ENCODE peak calls at places on chromosomes 5 and 9, in ten cellular contexts. One of them, this sample, is unnamed.

GRCh38 chr5:169304175-169304574 is 3.2 kb upstream of the SLIT3 start:
- DNase-seq in glutamatergic neuron: no peak
- DNase-seq in nephron progenitor cell: no peak
- DNase-seq in stomach: no peak
- DNase-seq in fibroblast of mammary gland: no peak
- DNase-seq in BJ: no peak
- DNase-seq in spleen: no peak
- DNase-seq in endothelial cell: no peak
- DNase-seq in ovary: no peak
- DNase-seq in AG04450: no peak
- DNase-seq in this sample: no peak

GRCh38 chr5:172594867-172595466 is 46.1 kb upstream of the NEURL1B start:
- DNase-seq in BJ: no peak
- DNase-seq in ovary: no peak
- DNase-seq in endothelial cell: no peak
- DNase-seq in glutamatergic neuron: no peak
- DNase-seq in spleen: no peak
- DNase-seq in nephron progenitor cell: no peak
- DNase-seq in AG04450: no peak
- DNase-seq in stomach: no peak
- DNase-seq in fibroblast of mammary gland: no peak
- DNase-seq in this sample: no peak

GRCh38 chr9:27183701-27184100 is 74.7 kb downstream of the TEK start:
- DNase-seq in AG04450: no peak
- DNase-seq in spleen: no peak
- DNase-seq in BJ: no peak
- DNase-seq in endothelial cell: no peak
- DNase-seq in ovary: no peak
- DNase-seq in nephron progenitor cell: no peak
- DNase-seq in stomach: peak
- DNase-seq in glutamatergic neuron: no peak
- DNase-seq in fibroblast of mammary gland: peak
- DNase-seq in this sample: no peak

GRCh38 chr9:16773617-16774016 is 96.9 kb downstream of the BNC2 start:
- DNase-seq in glutamatergic neuron: no peak
- DNase-seq in AG04450: no peak
- DNase-seq in fibroblast of mammary gland: no peak
- DNase-seq in ovary: no peak
- DNase-seq in endothelial cell: no peak
- DNase-seq in nephron progenitor cell: no peak
- DNase-seq in BJ: no peak
- DNase-seq in spleen: no peak
- DNase-seq in stomach: no peak
- DNase-seq in this sample: no peak

GRCh38 chr5:4831325-4831724 is 308.8 kb upstream of the ADAMTS16 start:
- DNase-seq in spleen: no peak
- DNase-seq in endothelial cell: no peak
- DNase-seq in nephron progenitor cell: no peak
- DNase-seq in fibroblast of mammary gland: no peak
- DNase-seq in BJ: no peak
- DNase-seq in stomach: no peak
- DNase-seq in ovary: no peak
- DNase-seq in AG04450: no peak
- DNase-seq in glutamatergic neuron: no peak
- DNase-seq in this sample: no peak

GRCh38 chr9:19988281-19988680 is 199.4 kb upstream of the SLC24A2 start:
- DNase-seq in ovary: no peak
- DNase-seq in fibroblast of mammary gland: no peak
- DNase-seq in spleen: no peak
- DNase-seq in AG04450: no peak
- DNase-seq in endothelial cell: no peak
- DNase-seq in glutamatergic neuron: no peak
- DNase-seq in BJ: no peak
- DNase-seq in stomach: no peak
- DNase-seq in nephron progenitor cell: no peak
- DNase-seq in this sample: no peak

GRCh38 chr9:4152876-4153275 is 147.0 kb downstream of the GLIS3 start:
- DNase-seq in fibroblast of mammary gland: no peak
- DNase-seq in BJ: no peak
- DNase-seq in spleen: no peak
- DNase-seq in endothelial cell: no peak
- DNase-seq in ovary: no peak
- DNase-seq in nephron progenitor cell: no peak
- DNase-seq in glutamatergic neuron: no peak
- DNase-seq in stomach: no peak
- DNase-seq in AG04450: no peak
- DNase-seq in this sample: no peak

GRCh38 chr9:130172161-130172857 is at the start of gene NCS1:
- DNase-seq in ovary: peak
- DNase-seq in fibroblast of mammary gland: peak
- DNase-seq in nephron progenitor cell: peak
- DNase-seq in glutamatergic neuron: peak
- DNase-seq in AG04450: no peak
- DNase-seq in endothelial cell: peak
- DNase-seq in spleen: no peak
- DNase-seq in BJ: no peak
- DNase-seq in stomach: peak
- DNase-seq in this sample: peak

GRCh38 chr9:91151014-91151740 is 210.5 kb downstream of the AUH start:
- DNase-seq in nephron progenitor cell: no peak
- DNase-seq in glutamatergic neuron: no peak
- DNase-seq in stomach: no peak
- DNase-seq in endothelial cell: no peak
- DNase-seq in fibroblast of mammary gland: peak
- DNase-seq in ovary: no peak
- DNase-seq in BJ: peak
- DNase-seq in spleen: no peak
- DNase-seq in AG04450: no peak
- DNase-seq in this sample: no peak

GRCh38 chr9:135130266-135130976 is 43.0 kb downstream of the OLFM1 start:
- DNase-seq in fibroblast of mammary gland: no peak
- DNase-seq in ovary: no peak
- DNase-seq in nephron progenitor cell: no peak
- DNase-seq in endothelial cell: no peak
- DNase-seq in BJ: no peak
- DNase-seq in spleen: no peak
- DNase-seq in glutamatergic neuron: no peak
- DNase-seq in AG04450: no peak
- DNase-seq in stomach: peak
- DNase-seq in this sample: peak

GRCh38 chr9:21696411-21696865 is 106.0 kb upstream of the MTAP start:
- DNase-seq in glutamatergic neuron: no peak
- DNase-seq in BJ: no peak
- DNase-seq in spleen: no peak
- DNase-seq in fibroblast of mammary gland: no peak
- DNase-seq in stomach: no peak
- DNase-seq in AG04450: no peak
- DNase-seq in endothelial cell: no peak
- DNase-seq in nephron progenitor cell: no peak
- DNase-seq in ovary: no peak
- DNase-seq in this sample: no peak

GRCh38 chr5:128838631-128839030 is 126.7 kb upstream of the SLC27A6 start:
- DNase-seq in endothelial cell: no peak
- DNase-seq in nephron progenitor cell: no peak
- DNase-seq in stomach: no peak
- DNase-seq in ovary: no peak
- DNase-seq in BJ: no peak
- DNase-seq in fibroblast of mammary gland: no peak
- DNase-seq in glutamatergic neuron: no peak
- DNase-seq in spleen: no peak
- DNase-seq in AG04450: no peak
- DNase-seq in this sample: no peak

GRCh38 chr5:128844354-128844923 is 120.8 kb upstream of the SLC27A6 start:
- DNase-seq in AG04450: no peak
- DNase-seq in ovary: no peak
- DNase-seq in spleen: no peak
- DNase-seq in stomach: no peak
- DNase-seq in glutamatergic neuron: no peak
- DNase-seq in BJ: no peak
- DNase-seq in nephron progenitor cell: no peak
- DNase-seq in endothelial cell: no peak
- DNase-seq in fibroblast of mammary gland: peak
- DNase-seq in this sample: no peak

GRCh38 chr5:128836571-128836970 is 128.7 kb upstream of the SLC27A6 start:
- DNase-seq in stomach: no peak
- DNase-seq in AG04450: no peak
- DNase-seq in endothelial cell: no peak
- DNase-seq in glutamatergic neuron: no peak
- DNase-seq in nephron progenitor cell: no peak
- DNase-seq in spleen: no peak
- DNase-seq in ovary: no peak
- DNase-seq in BJ: no peak
- DNase-seq in fibroblast of mammary gland: no peak
- DNase-seq in this sample: no peak

DNA sequence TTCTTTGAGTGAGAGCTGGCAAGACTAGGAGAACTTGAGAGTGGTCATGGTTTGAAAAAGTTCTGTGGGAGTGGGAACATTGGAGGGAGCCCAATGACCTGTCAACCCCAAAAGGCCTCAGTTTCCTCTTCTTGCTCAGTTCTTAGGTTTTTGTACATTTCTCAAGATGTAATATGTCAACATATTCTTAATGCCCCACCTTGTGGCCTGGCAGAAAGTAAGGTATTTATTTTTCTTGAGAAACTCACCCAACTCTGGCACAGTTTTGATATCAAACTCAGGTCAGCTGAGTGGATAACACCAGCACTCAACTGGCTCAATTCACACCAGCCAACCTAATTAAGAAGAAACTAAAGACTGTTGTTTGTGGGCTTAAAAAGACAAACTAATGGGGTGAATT is 123.0 kb upstream of the SLC27A6 start:
- DNase-seq in AG04450: no peak
- DNase-seq in spleen: no peak
- DNase-seq in BJ: no peak
- DNase-seq in fibroblast of mammary gland: no peak
- DNase-seq in endothelial cell: no peak
- DNase-seq in ovary: no peak
- DNase-seq in glutamatergic neuron: no peak
- DNase-seq in stomach: no peak
- DNase-seq in nephron progenitor cell: no peak
- DNase-seq in this sample: peak
- TF ChIP-seq CTCF in AG04450: no peak
- TF ChIP-seq CTCF in spleen: no peak
- TF ChIP-seq CTCF in BJ: no peak
- TF ChIP-seq CTCF in fibroblast of mammary gland: no peak
- TF ChIP-seq CTCF in endothelial cell: no peak
- TF ChIP-seq CTCF in ovary: no peak
- TF ChIP-seq CTCF in glutamatergic neuron: no peak
- TF ChIP-seq CTCF in stomach: no peak
- TF ChIP-seq CTCF in nephron progenitor cell: no peak
- TF ChIP-seq CTCF in this sample: peak

DNA sequence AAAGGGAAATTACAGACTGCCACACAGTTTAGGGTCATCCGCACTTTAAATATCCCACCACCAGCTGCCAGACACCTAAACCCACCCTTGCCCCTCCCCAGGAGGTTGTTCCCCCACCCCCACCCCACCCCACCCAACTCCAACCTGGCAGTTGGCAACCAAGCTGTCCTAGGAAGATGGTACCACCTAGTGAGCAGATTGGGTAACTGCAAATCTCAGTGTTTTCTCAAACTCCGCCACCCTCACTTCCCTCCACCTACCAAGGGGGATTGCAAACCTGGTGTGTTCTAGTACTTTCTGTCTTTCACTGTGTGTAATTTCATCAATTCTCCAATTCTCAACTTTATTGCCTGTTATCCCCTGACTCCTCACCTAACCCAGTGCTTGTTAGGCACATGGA is 323.8 kb upstream of the IRX2 start:
- DNase-seq in fibroblast of mammary gland: no peak
- DNase-seq in nephron progenitor cell: no peak
- DNase-seq in glutamatergic neuron: no peak
- DNase-seq in endothelial cell: no peak
- DNase-seq in AG04450: no peak
- DNase-seq in BJ: no peak
- DNase-seq in stomach: no peak
- DNase-seq in spleen: no peak
- DNase-seq in ovary: no peak
- DNase-seq in this sample: no peak
- TF ChIP-seq CTCF in fibroblast of mammary gland: no peak
- TF ChIP-seq CTCF in nephron progenitor cell: no peak
- TF ChIP-seq CTCF in glutamatergic neuron: peak
- TF ChIP-seq CTCF in endothelial cell: peak
- TF ChIP-seq CTCF in AG04450: no peak
- TF ChIP-seq CTCF in BJ: no peak
- TF ChIP-seq CTCF in stomach: no peak
- TF ChIP-seq CTCF in spleen: no peak
- TF ChIP-seq CTCF in ovary: no peak
- TF ChIP-seq CTCF in this sample: no peak

GRCh38 chr9:5321058-5321457 is 16.5 kb upstream of the RLN2 start:
- DNase-seq in glutamatergic neuron: no peak
- DNase-seq in endothelial cell: no peak
- DNase-seq in fibroblast of mammary gland: no peak
- DNase-seq in AG04450: no peak
- DNase-seq in stomach: no peak
- DNase-seq in spleen: no peak
- DNase-seq in ovary: no peak
- DNase-seq in nephron progenitor cell: no peak
- DNase-seq in BJ: no peak
- DNase-seq in this sample: no peak
- TF ChIP-seq CTCF in glutamatergic neuron: peak
- TF ChIP-seq CTCF in endothelial cell: no peak
- TF ChIP-seq CTCF in fibroblast of mammary gland: peak
- TF ChIP-seq CTCF in AG04450: peak
- TF ChIP-seq CTCF in stomach: no peak
- TF ChIP-seq CTCF in spleen: no peak
- TF ChIP-seq CTCF in ovary: no peak
- TF ChIP-seq CTCF in nephron progenitor cell: no peak
- TF ChIP-seq CTCF in BJ: no peak
- TF ChIP-seq CTCF in this sample: no peak

DNA sequence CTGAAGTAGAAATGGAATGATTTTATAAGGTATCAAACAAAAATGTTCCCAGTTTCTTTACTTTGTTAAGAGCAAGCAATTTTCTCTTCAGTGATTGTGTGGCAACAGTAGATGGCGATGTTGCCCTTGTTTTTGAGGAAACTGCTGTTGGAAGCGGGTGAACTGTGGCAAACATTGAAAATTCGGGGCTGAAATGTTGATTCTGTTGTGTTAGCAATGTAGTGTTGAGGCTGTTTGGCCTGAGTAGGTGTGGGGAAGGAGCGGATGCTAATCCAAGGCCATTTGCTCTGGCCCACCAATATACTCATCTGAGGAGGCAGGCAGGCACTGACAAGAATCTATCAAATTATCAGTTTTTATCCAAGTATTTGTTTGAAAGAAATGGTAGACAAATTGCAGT is 129.8 kb downstream of the SLC12A2 start:
- DNase-seq in AG04450: no peak
- DNase-seq in BJ: no peak
- DNase-seq in stomach: peak
- DNase-seq in fibroblast of mammary gland: peak
- DNase-seq in nephron progenitor cell: peak
- DNase-seq in endothelial cell: peak
- DNase-seq in ovary: peak
- DNase-seq in spleen: no peak
- DNase-seq in glutamatergic neuron: peak
- DNase-seq in this sample: peak
- TF ChIP-seq CTCF in AG04450: peak
- TF ChIP-seq CTCF in BJ: peak
- TF ChIP-seq CTCF in stomach: peak
- TF ChIP-seq CTCF in fibroblast of mammary gland: peak
- TF ChIP-seq CTCF in nephron progenitor cell: peak
- TF ChIP-seq CTCF in endothelial cell: peak
- TF ChIP-seq CTCF in ovary: peak
- TF ChIP-seq CTCF in spleen: peak
- TF ChIP-seq CTCF in glutamatergic neuron: peak
- TF ChIP-seq CTCF in this sample: peak